ENCODE peak calls at places on chromosomes 5 and 9, in ten cellular contexts. S is type B pancreatic cell; V is erythroblast; E is mammary epithelial cell; I is amniotic stem cell; J is suprapubic skin; W is RPMI8226; M is H54; F is CD4-positive, CD25-positive, alpha-beta regulatory T cell; O is DMS153. Q is an unnamed sample.
A peak's percentile ranks its signal among the peaks of the same experiment; 100 is the strongest.

GRCh38 chr5:76804266-76804665 is 14.6 kb upstream of the F2RL1 start:
- DNase-seq in S (no peak), V (no peak), E (no peak), I (no peak), J (no peak), W (no peak), M (no peak), F (no peak), O (no peak), Q (no peak)

GRCh38 chr5:28896949-28897348 is 1858.6 kb upstream of the CDH9 start:
- DNase-seq in S (no peak), V (no peak), E (no peak), I (no peak), J (no peak), W (no peak), M (no peak), F (no peak), O (peak; percentile 47), Q (no peak)

GRCh38 chr5:132467292-132467984 is 23.1 kb downstream of the IRF1 start:
- DNase-seq in S (no peak), V (no peak), E (no peak), I (no peak), J (peak; percentile 2), W (peak; percentile 86), M (no peak), F (no peak), O (no peak), Q (no peak)

GRCh38 chr9:14989811-14990210 is 79.6 kb upstream of the FREM1 start:
- DNase-seq in S (no peak), V (no peak), E (no peak), I (no peak), J (no peak), W (no peak), M (no peak), F (no peak), O (no peak), Q (no peak)

GRCh38 chr9:101399641-101399965 is 952 bp downstream of the ZNF189 start:
- DNase-seq in S (no peak), V (no peak), E (no peak), I (no peak), J (no peak), W (no peak), M (no peak), F (no peak), O (no peak), Q (no peak)

GRCh38 chr5:147391781-147392180 is 118.1 kb downstream of the DPYSL3 start:
- DNase-seq in S (no peak), V (peak; percentile 65), E (peak; percentile 61), I (no peak), J (no peak), W (peak; percentile 46), M (peak; percentile 54), F (no peak), O (no peak), Q (peak; percentile 56)

GRCh38 chr5:108451269-108451668 is 69.4 kb upstream of the FBXL17 start:
- DNase-seq in S (no peak), V (no peak), E (no peak), I (no peak), J (no peak), W (no peak), M (no peak), F (no peak), O (no peak), Q (no peak)

GRCh38 chr9:131402073-131402472 is 8.2 kb downstream of the PRRC2B start:
- DNase-seq in S (no peak), V (no peak), E (no peak), I (no peak), J (no peak), W (no peak), M (no peak), F (no peak), O (no peak), Q (no peak)

GRCh38 chr9:91716239-91716638 is 233.8 kb downstream of the ROR2 start:
- DNase-seq in S (no peak), V (no peak), E (no peak), I (no peak), J (no peak), W (no peak), M (no peak), F (no peak), O (no peak), Q (no peak)

GRCh38 chr5:116442095-116442534 is 132.5 kb downstream of the SEMA6A start:
- DNase-seq in S (no peak), V (no peak), E (peak; percentile 80), I (no peak), J (no peak), W (peak; percentile 86), M (peak; percentile 66), F (no peak), O (peak; percentile 59), Q (peak; percentile 43)

GRCh38 chr9:68851657-68852056 is 146.6 kb downstream of the PIP5K1B start:
- DNase-seq in S (no peak), V (no peak), E (peak; percentile 14), I (no peak), J (no peak), W (no peak), M (peak; percentile 26), F (no peak), O (no peak), Q (no peak)

GRCh38 chr9:134605969-134606363 is 35.6 kb upstream of the COL5A1 start:
- DNase-seq in S (no peak), V (no peak), E (no peak), I (no peak), J (no peak), W (no peak), M (no peak), F (no peak), O (no peak), Q (no peak)

GRCh38 chr5:102638912-102639652 is 116.0 kb upstream of the PAM start:
- DNase-seq in S (no peak), V (no peak), E (no peak), I (no peak), J (no peak), W (no peak), M (no peak), F (no peak), O (no peak), Q (no peak)

GRCh38 chr9:99075246-99075912 is 29.5 kb upstream of the TGFBR1 start:
- DNase-seq in S (no peak), V (peak; percentile 85), E (no peak), I (peak; percentile 36), J (no peak), W (no peak), M (peak; percentile 74), F (no peak), O (no peak), Q (no peak)

GRCh38 chr5:95846554-95847260 is 24.2 kb upstream of the GLRX start:
- DNase-seq in S (no peak), V (peak; percentile 87), E (peak; percentile 67), I (peak; percentile 41), J (no peak), W (peak; percentile 81), M (no peak), F (peak; percentile 73), O (peak; percentile 6), Q (peak; percentile 61)

GRCh38 chr5:59525957-59526356 is 367.6 kb downstream of the PDE4D start:
- DNase-seq in S (no peak), V (no peak), E (peak; percentile 52), I (no peak), J (no peak), W (no peak), M (no peak), F (no peak), O (no peak), Q (no peak)

GRCh38 chr5:78979899-78980298 is 5.2 kb downstream of the ARSB start:
- DNase-seq in S (no peak), V (no peak), E (no peak), I (no peak), J (no peak), W (no peak), M (no peak), F (no peak), O (no peak), Q (no peak)

GRCh38 chr9:88596376-88596775 is 61.4 kb downstream of the NXNL2 start:
- DNase-seq in S (no peak), V (no peak), E (no peak), I (no peak), J (no peak), W (no peak), M (no peak), F (no peak), O (no peak), Q (no peak)

GRCh38 chr5:35458824-35459207 is 158.8 kb upstream of the SPEF2 start:
- DNase-seq in S (no peak), V (no peak), E (no peak), I (no peak), J (no peak), W (peak; percentile 5), M (no peak), F (no peak), O (peak; percentile 21), Q (no peak)

GRCh38 chr9:83425240-83425639 is 113.0 kb downstream of the FRMD3 start:
- DNase-seq in S (no peak), V (no peak), E (peak; percentile 59), I (no peak), J (no peak), W (no peak), M (peak; percentile 15), F (no peak), O (no peak), Q (no peak)

GRCh38 chr9:114003756-114004155 is 74.3 kb downstream of the AMBP start:
- DNase-seq in S (no peak), V (no peak), E (no peak), I (no peak), J (peak; percentile 8), W (no peak), M (no peak), F (no peak), O (no peak), Q (no peak)

GRCh38 chr9:87944096-87944495 is 26.3 kb downstream of the SPATA31C1 start:
- DNase-seq in S (no peak), V (no peak), E (no peak), I (no peak), J (no peak), W (no peak), M (no peak), F (no peak), O (no peak), Q (no peak)

GRCh38 chr5:170603578-170604565 is 100.1 kb downstream of the KCNIP1 start:
- DNase-seq in S (no peak), V (peak; percentile 70), E (peak; percentile 24), I (no peak), J (no peak), W (peak; percentile 69), M (peak; percentile 72), F (no peak), O (no peak), Q (peak; percentile 37)

GRCh38 chr9:93261281-93261680 is 77.3 kb downstream of the WNK2 start:
- DNase-seq in S (peak; percentile 53), V (no peak), E (no peak), I (no peak), J (no peak), W (no peak), M (no peak), F (no peak), O (no peak), Q (no peak)

GRCh38 chr5:39424751-39425524 is at the start of gene DAB2:
- DNase-seq in S (peak; percentile 87), V (peak; percentile 46), E (peak; percentile 86), I (peak; percentile 91), J (peak; percentile 93), W (no peak), M (peak; percentile 82), F (peak; percentile 1), O (no peak), Q (peak; percentile 89)

GRCh38 chr5:122547669-122548068 is 227.2 kb upstream of the SNX2 start:
- DNase-seq in S (no peak), V (no peak), E (no peak), I (no peak), J (no peak), W (no peak), M (no peak), F (no peak), O (no peak), Q (no peak)

GRCh38 chr5:58925627-58926545 is 343.0 kb downstream of the RAB3C start:
- DNase-seq in S (no peak), V (no peak), E (no peak), I (no peak), J (no peak), W (no peak), M (no peak), F (no peak), O (no peak), Q (no peak)

GRCh38 chr9:107208121-107208520 is 75.0 kb upstream of the RAD23B start:
- DNase-seq in S (no peak), V (no peak), E (no peak), I (no peak), J (no peak), W (no peak), M (no peak), F (no peak), O (no peak), Q (no peak)